ENCODE peak calls at places on chromosomes 6 and 20, in four cellular contexts. A, Z, Y and K are unnamed samples.
A peak's percentile ranks its signal among the peaks of the same experiment; 100 is the strongest.

GRCh38 chr6:17013701-17014100 is 88.1 kb upstream of the STMND1 start:
- DNase-seq in A (no peak), Z (no peak), Y (no peak), K (no peak)

GRCh38 chr6:131129657-131130545 is 5.4 kb upstream of the AKAP7 start:
- DNase-seq in A (no peak), Z (no peak), Y (no peak), K (no peak)

GRCh38 chr20:64100946-64101688 is 6.2 kb downstream of the NPBWR2 start:
- DNase-seq in A (no peak), Z (no peak), Y (no peak), K (no peak)

GRCh38 chr6:15893556-15894253 is 230.9 kb upstream of the DTNBP1 start:
- DNase-seq in A (no peak), Z (peak; percentile 16), Y (peak; percentile 68), K (peak; percentile 36)

GRCh38 chr20:45611054-45611453 is 18.5 kb upstream of the WFDC10A start:
- DNase-seq in A (no peak), Z (no peak), Y (no peak), K (no peak)

GRCh38 chr20:45550765-45551164 is 3.6 kb upstream of the EPPIN start:
- DNase-seq in A (no peak), Z (no peak), Y (no peak), K (no peak)

GRCh38 chr6:142542704-142543233 is 241.0 kb downstream of the ADGRG6 start:
- DNase-seq in A (no peak), Z (no peak), Y (no peak), K (no peak)

GRCh38 chr6:24566020-24566752 is 71.4 kb downstream of the ALDH5A1 start:
- DNase-seq in A (no peak), Z (peak; percentile 30), Y (no peak), K (no peak)

GRCh38 chr6:146550911-146551310 is 7.3 kb downstream of the RAB32 start:
- DNase-seq in A (no peak), Z (no peak), Y (no peak), K (no peak)

GRCh38 chr6:31197559-31198305 is 27.2 kb upstream of the POU5F1 start:
- DNase-seq in A (no peak), Z (peak; percentile 90), Y (peak; percentile 74), K (no peak)

GRCh38 chr20:38652995-38653394 is 51.4 kb downstream of the ARHGAP40 start:
- DNase-seq in A (no peak), Z (no peak), Y (no peak), K (no peak)

GRCh38 chr6:56223995-56224394 is 23.4 kb downstream of the COL21A1 start:
- DNase-seq in A (no peak), Z (no peak), Y (no peak), K (no peak)

GRCh38 chr6:4103929-4104328 is 25.0 kb upstream of the FAM217A start:
- DNase-seq in A (no peak), Z (no peak), Y (no peak), K (no peak)

GRCh38 chr6:136969433-136969832 is 47.3 kb downstream of the SLC35D3 start:
- DNase-seq in A (no peak), Z (no peak), Y (no peak), K (no peak)

GRCh38 chr6:166488081-166488685 is 98.3 kb downstream of the RAMACL start:
- DNase-seq in A (no peak), Z (no peak), Y (no peak), K (no peak)

GRCh38 chr6:106473807-106474206 is 113.3 kb downstream of the CRYBG1 start:
- DNase-seq in A (no peak), Z (no peak), Y (no peak), K (no peak)

DNA sequence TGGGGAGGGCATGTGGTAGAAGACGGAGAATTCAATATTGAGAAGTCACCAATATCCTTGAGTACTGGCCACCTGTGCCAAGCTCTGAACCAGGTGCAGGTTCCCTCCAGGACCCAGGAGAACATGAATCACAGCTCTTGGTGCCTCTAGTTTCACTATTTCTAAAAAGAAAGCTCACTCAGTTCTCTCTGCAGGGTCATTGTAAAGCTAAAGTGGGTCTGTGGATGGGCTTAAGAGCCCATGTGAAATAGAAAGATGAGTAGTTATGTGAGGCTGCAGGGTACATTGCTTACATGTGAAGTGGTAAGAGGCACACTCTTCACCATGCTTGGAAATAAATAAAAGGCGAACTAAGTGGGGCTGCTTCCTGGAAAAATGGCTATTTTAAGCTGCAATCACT is 43.6 kb downstream of the ZNF831 start:
- DNase-seq in A (no peak), Z (no peak), Y (no peak), K (no peak)
- TF ChIP-seq YY1 in A (no peak), Z (no peak), Y (no peak), K (no peak)

DNA sequence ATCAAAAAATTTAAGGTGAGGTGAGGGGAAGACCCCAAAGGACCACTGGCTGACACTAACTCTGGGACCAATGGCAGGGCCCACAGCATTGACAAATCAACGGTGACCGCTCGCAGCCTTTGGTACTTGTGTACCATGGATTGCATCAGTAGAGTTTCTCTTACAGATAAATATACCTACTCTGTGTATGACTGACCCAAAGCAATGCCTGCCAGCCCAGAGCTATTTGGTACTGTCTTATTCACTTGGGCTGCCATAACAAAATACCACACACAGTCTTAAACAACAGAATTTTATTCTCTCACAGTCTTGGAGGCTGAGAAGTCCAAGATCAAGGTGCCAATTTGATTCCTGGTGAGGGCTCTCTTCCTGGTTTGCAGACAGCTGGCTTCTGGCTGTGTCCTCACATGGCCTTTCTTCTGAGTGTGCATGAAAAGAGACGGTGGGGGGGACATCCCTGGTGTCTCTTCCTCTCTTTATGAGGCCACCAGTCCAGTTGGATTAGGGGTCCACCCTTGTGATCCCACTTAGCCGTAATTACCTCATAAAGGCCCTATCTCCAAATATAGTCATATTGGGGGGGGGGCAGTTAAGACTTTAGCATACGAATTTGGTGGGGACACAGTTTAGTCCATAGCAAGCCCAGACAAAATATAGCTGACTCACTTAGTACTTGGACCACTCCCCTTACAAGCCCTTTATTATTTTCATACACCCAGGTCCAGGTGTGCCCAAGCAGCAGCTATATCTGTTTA is 336.3 kb downstream of the CD83 start:
- DNase-seq in A (no peak), Z (no peak), Y (no peak), K (no peak)
- H3K4me1 ChIP-seq in A (peaks cover 4% of the 10 kb centered on the region), Z (no peaks in the 10 kb centered on the region), Y (peaks cover 75% of the 10 kb centered on the region), K (no peaks in the 10 kb centered on the region)

GRCh38 chr6:72151742-72152141 is 265.4 kb downstream of the RIMS1 start:
- DNase-seq in A (no peak), Z (no peak), Y (no peak), K (peak; percentile 16)

DNA sequence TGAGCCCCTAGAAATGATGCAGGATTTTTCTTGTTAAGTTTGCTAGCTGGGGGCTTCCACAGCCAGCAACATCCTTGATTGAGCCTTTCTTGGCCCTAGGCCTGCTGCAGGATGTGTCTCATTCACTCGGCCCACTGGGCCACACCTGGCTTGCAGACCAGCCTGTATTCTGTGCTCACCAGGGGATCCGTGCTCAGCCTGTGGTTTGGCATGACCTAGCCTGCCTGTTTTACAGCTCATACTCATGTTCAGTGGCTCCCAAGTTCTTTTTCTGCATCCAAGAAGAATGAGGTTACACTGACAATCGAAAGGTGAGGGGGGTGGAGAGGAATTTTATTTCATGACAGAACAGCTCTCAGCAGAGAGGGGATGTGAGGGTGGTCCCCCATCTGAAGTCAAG is 263.4 kb downstream of the RIMS1 start:
- DNase-seq in A (no peak), Z (no peak), Y (no peak), K (no peak)
- TF ChIP-seq YY1 in A (no peak), Z (no peak), Y (no peak), K (no peak)

GRCh38 chr20:62563561-62563960 is 78.7 kb upstream of the SLCO4A1 start:
- DNase-seq in A (no peak), Z (no peak), Y (no peak), K (no peak)

GRCh38 chr20:62562831-62563230 is 79.5 kb upstream of the SLCO4A1 start:
- DNase-seq in A (no peak), Z (no peak), Y (no peak), K (no peak)

GRCh38 chr20:62561182-62561581 is 81.1 kb upstream of the SLCO4A1 start:
- DNase-seq in A (no peak), Z (no peak), Y (no peak), K (no peak)

GRCh38 chr20:62560162-62560561 is 82.1 kb upstream of the SLCO4A1 start:
- DNase-seq in A (no peak), Z (no peak), Y (no peak), K (no peak)

GRCh38 chr20:62561948-62562347 is 80.4 kb upstream of the SLCO4A1 start:
- DNase-seq in A (no peak), Z (no peak), Y (no peak), K (no peak)
- H3K4me1 ChIP-seq in A (no peaks in the 10 kb centered on the region), Z (peaks cover 13% of the 10 kb centered on the region), Y (no peaks in the 10 kb centered on the region), K (peaks cover 31% of the 10 kb centered on the region)

GRCh38 chr6:6880745-6881437 is 226.9 kb upstream of the RREB1 start:
- DNase-seq in A (no peak), Z (no peak), Y (no peak), K (no peak)

GRCh38 chr6:6875818-6876470 is 231.8 kb upstream of the RREB1 start:
- DNase-seq in A (no peak), Z (no peak), Y (no peak), K (no peak)

GRCh38 chr6:6881438-6882267 is 226.1 kb upstream of the RREB1 start:
- DNase-seq in A (no peak), Z (no peak), Y (no peak), K (no peak)

GRCh38 chr6:6882593-6882992 is 225.2 kb upstream of the RREB1 start:
- DNase-seq in A (no peak), Z (no peak), Y (no peak), K (no peak)

GRCh38 chr6:6878921-6879585 is 228.7 kb upstream of the RREB1 start:
- DNase-seq in A (no peak), Z (no peak), Y (no peak), K (no peak)
- TF ChIP-seq YY1 in A (no peak), Z (no peak), Y (no peak), K (no peak)

DNA sequence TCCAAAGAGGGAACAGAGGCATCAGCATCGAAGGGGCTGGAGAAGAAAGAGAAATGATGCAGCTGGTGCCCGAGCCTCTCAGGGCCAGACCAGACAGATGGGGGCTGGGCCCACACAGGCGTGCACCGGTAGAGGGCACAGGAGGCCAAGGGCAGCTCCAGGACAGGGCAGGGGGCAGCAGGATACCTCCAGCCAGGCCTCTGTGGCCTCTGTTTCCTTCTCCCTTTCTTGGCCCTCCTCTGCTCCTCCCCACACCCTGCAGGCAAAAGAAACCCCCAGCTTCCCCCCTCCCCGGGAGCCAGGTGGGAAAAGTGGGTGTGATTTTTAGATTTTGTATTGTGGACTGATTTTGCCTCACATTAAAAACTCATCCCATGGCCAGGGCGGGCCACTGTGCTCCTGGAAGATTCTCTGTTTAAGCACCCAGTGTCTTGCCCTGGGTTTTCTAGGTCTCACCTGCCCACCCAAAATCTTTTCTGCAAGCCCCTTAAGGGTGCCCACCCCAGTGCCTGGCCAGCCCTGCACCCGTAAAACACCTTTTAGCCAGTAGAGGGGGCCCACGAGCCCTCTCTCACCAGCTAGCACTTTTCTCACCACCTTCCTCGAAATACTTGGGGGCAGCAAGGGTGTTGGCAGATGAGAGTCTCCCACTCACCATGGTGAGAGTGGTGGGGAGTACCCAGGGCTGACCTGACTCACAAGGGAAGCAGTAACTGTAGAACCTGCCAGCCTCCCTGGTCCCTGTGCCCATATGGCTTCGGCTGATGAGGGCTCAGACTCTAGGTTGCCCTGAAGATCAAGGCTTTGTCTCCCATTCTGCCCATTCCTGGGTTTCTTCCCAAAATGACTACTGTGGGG is 35.7 kb upstream of the ID1 start:
- DNase-seq in A (no peak), Z (peak; percentile 72), Y (peak; percentile 66), K (no peak)
- H3K4me1 ChIP-seq in A (peaks cover 41% of the 10 kb centered on the region), Z (peaks cover 55% of the 10 kb centered on the region), Y (peaks cover 15% of the 10 kb centered on the region), K (peaks cover 14% of the 10 kb centered on the region)

GRCh38 chr20:17938889-17939619 is 29.5 kb downstream of the SNX5 start:
- DNase-seq in A (peak; percentile 57), Z (peak; percentile 76), Y (peak; percentile 65), K (peak; percentile 57)
- TF ChIP-seq YY1 in A (peak; percentile 32), Z (no peak), Y (no peak), K (no peak)